ENCODE peak calls at places on chromosomes 5 and 9, in ten cellular contexts. Z, F, T, Y, H, J, N, O, V and B are unnamed samples.

GRCh38 chr5:166720026-166720425 is 1571.4 kb upstream of the WWC1 start:
- DNase-seq in Z (no peak), F (no peak), T (no peak), Y (no peak), H (no peak), J (no peak), N (no peak), O (no peak), V (no peak), B (no peak)

GRCh38 chr9:5622019-5622418 is 6.9 kb upstream of the RIC1 start:
- DNase-seq in Z (no peak), F (peak), T (no peak), Y (no peak), H (no peak), J (no peak), N (no peak), O (no peak), V (no peak), B (no peak)

GRCh38 chr9:137551656-137552534 is at the start of gene MRPL41:
- DNase-seq in Z (peak), F (peak), T (peak), Y (peak), H (peak), J (peak), N (peak), O (peak), V (peak), B (peak)

GRCh38 chr5:64788156-64788555 is 19.4 kb downstream of the CWC27 start:
- DNase-seq in Z (no peak), F (no peak), T (no peak), Y (no peak), H (no peak), J (no peak), N (no peak), O (no peak), V (no peak), B (no peak)

GRCh38 chr9:86126998-86127972 is 27.9 kb upstream of the GOLM1 start:
- DNase-seq in Z (no peak), F (peak), T (peak), Y (peak), H (peak), J (peak), N (peak), O (peak), V (peak), B (peak)

GRCh38 chr5:76249601-76250000 is 153.5 kb upstream of the IQGAP2 start:
- DNase-seq in Z (no peak), F (no peak), T (no peak), Y (no peak), H (no peak), J (no peak), N (no peak), O (no peak), V (no peak), B (no peak)

GRCh38 chr9:111657051-111657450 is 4.4 kb upstream of the GNG10 start:
- DNase-seq in Z (no peak), F (no peak), T (no peak), Y (no peak), H (no peak), J (no peak), N (no peak), O (no peak), V (no peak), B (no peak)

GRCh38 chr9:27945386-27945785 is 372.1 kb upstream of the C9orf72 start:
- DNase-seq in Z (no peak), F (no peak), T (no peak), Y (no peak), H (no peak), J (no peak), N (no peak), O (no peak), V (no peak), B (no peak)

GRCh38 chr9:116141864-116142561 is 11.6 kb upstream of the PAPPA start:
- DNase-seq in Z (no peak), F (no peak), T (no peak), Y (no peak), H (no peak), J (no peak), N (no peak), O (no peak), V (no peak), B (no peak)

GRCh38 chr5:131377785-131378325 is 114.0 kb downstream of the CDC42SE2 start:
- DNase-seq in Z (no peak), F (no peak), T (no peak), Y (no peak), H (no peak), J (no peak), N (no peak), O (no peak), V (no peak), B (no peak)

GRCh38 chr5:154829589-154830218 is 20.7 kb downstream of the FAXDC2 start:
- DNase-seq in Z (no peak), F (no peak), T (peak), Y (peak), H (no peak), J (no peak), N (no peak), O (no peak), V (peak), B (no peak)

GRCh38 chr9:89359018-89359417 is 40.7 kb downstream of the SECISBP2 start:
- DNase-seq in Z (no peak), F (no peak), T (no peak), Y (no peak), H (peak), J (no peak), N (peak), O (no peak), V (no peak), B (no peak)

GRCh38 chr9:111622626-111623025 is 8.5 kb upstream of the DNAJC25 start:
- DNase-seq in Z (no peak), F (peak), T (no peak), Y (no peak), H (peak), J (no peak), N (peak), O (no peak), V (no peak), B (no peak)

GRCh38 chr5:35319231-35320002 is 89.1 kb upstream of the PRLR start:
- DNase-seq in Z (peak), F (peak), T (peak), Y (no peak), H (peak), J (peak), N (peak), O (peak), V (no peak), B (peak)

GRCh38 chr5:160083501-160083900 is 35.7 kb downstream of the PWWP2A start:
- DNase-seq in Z (no peak), F (no peak), T (no peak), Y (no peak), H (no peak), J (no peak), N (no peak), O (no peak), V (no peak), B (no peak)

GRCh38 chr5:16787278-16787677 is 148.8 kb downstream of the MYO10 start:
- DNase-seq in Z (no peak), F (no peak), T (no peak), Y (peak), H (peak), J (no peak), N (peak), O (no peak), V (no peak), B (no peak)

GRCh38 chr5:35031276-35031675 is 16.5 kb downstream of the AGXT2 start:
- DNase-seq in Z (no peak), F (no peak), T (no peak), Y (no peak), H (no peak), J (no peak), N (no peak), O (no peak), V (no peak), B (no peak)

GRCh38 chr9:107487521-107488399 is 1.8 kb downstream of the KLF4 start:
- DNase-seq in Z (peak), F (no peak), T (peak), Y (peak), H (peak), J (peak), N (peak), O (peak), V (no peak), B (peak)

GRCh38 chr5:109826426-109826825 is 136.7 kb downstream of the MAN2A1 start:
- DNase-seq in Z (no peak), F (no peak), T (no peak), Y (no peak), H (no peak), J (no peak), N (no peak), O (no peak), V (no peak), B (no peak)

GRCh38 chr9:128689820-128690683 is 1.0 kb downstream of the SET start:
- DNase-seq in Z (peak), F (peak), T (peak), Y (no peak), H (peak), J (peak), N (peak), O (peak), V (no peak), B (peak)

GRCh38 chr5:157025093-157025698 is 33.7 kb downstream of the HAVCR1 start:
- DNase-seq in Z (no peak), F (no peak), T (peak), Y (no peak), H (peak), J (no peak), N (peak), O (no peak), V (no peak), B (no peak)

GRCh38 chr5:142248853-142249462 is 75.9 kb downstream of the SPRY4 start:
- DNase-seq in Z (no peak), F (no peak), T (peak), Y (peak), H (no peak), J (peak), N (no peak), O (no peak), V (no peak), B (no peak)

GRCh38 chr5:91264311-91265051 is 118.6 kb downstream of the ARRDC3 start:
- DNase-seq in Z (no peak), F (no peak), T (no peak), Y (no peak), H (no peak), J (no peak), N (no peak), O (no peak), V (no peak), B (no peak)

GRCh38 chr5:33339413-33339812 is 101.4 kb upstream of the TARS1 start:
- DNase-seq in Z (no peak), F (no peak), T (no peak), Y (no peak), H (no peak), J (no peak), N (no peak), O (no peak), V (no peak), B (no peak)

GRCh38 chr9:129412814-129413536 is 207.9 kb downstream of the C9orf50 start:
- DNase-seq in Z (peak), F (peak), T (peak), Y (peak), H (peak), J (peak), N (peak), O (peak), V (no peak), B (peak)

GRCh38 chr5:89968870-89969472 is 440.6 kb downstream of the CETN3 start:
- DNase-seq in Z (peak), F (no peak), T (no peak), Y (peak), H (peak), J (peak), N (peak), O (peak), V (no peak), B (no peak)

GRCh38 chr9:135338546-135338945 is 141.0 kb upstream of the PPP1R26 start:
- DNase-seq in Z (peak), F (no peak), T (no peak), Y (no peak), H (no peak), J (no peak), N (no peak), O (no peak), V (no peak), B (no peak)

GRCh38 chr5:148599187-148599586 is 55.1 kb downstream of the HTR4 start:
- DNase-seq in Z (no peak), F (no peak), T (no peak), Y (no peak), H (no peak), J (no peak), N (no peak), O (no peak), V (no peak), B (no peak)

GRCh38 chr5:36060516-36060885 is 6.2 kb downstream of the UGT3A2 start:
- DNase-seq in Z (no peak), F (peak), T (no peak), Y (no peak), H (no peak), J (no peak), N (no peak), O (no peak), V (peak), B (peak)

GRCh38 chr5:14204011-14204670 is 61.0 kb downstream of the TRIO start:
- DNase-seq in Z (no peak), F (no peak), T (no peak), Y (no peak), H (no peak), J (no peak), N (no peak), O (no peak), V (no peak), B (no peak)

GRCh38 chr5:124310453-124310852 is 436.0 kb downstream of the ZNF608 start:
- DNase-seq in Z (no peak), F (no peak), T (no peak), Y (peak), H (no peak), J (no peak), N (no peak), O (no peak), V (no peak), B (no peak)

GRCh38 chr5:54272746-54273145 is 37.6 kb downstream of the ARL15 start:
- DNase-seq in Z (no peak), F (no peak), T (no peak), Y (no peak), H (no peak), J (no peak), N (no peak), O (no peak), V (no peak), B (no peak)

GRCh38 chr5:17070646-17071045 is 134.6 kb upstream of the MYO10 start:
- DNase-seq in Z (no peak), F (no peak), T (no peak), Y (no peak), H (no peak), J (no peak), N (no peak), O (no peak), V (no peak), B (no peak)

GRCh38 chr5:121962943-121963342 is 1.2 kb downstream of the SRFBP1 start:
- DNase-seq in Z (no peak), F (no peak), T (no peak), Y (no peak), H (no peak), J (no peak), N (no peak), O (no peak), V (no peak), B (peak)

GRCh38 chr5:178651046-178651810 is 24.4 kb upstream of the CLK4 start:
- DNase-seq in Z (no peak), F (no peak), T (no peak), Y (no peak), H (no peak), J (no peak), N (no peak), O (no peak), V (no peak), B (no peak)

GRCh38 chr9:106954562-106954961 is 91.6 kb downstream of the ZNF462 start:
- DNase-seq in Z (no peak), F (no peak), T (no peak), Y (no peak), H (no peak), J (no peak), N (no peak), O (no peak), V (no peak), B (no peak)

GRCh38 chr5:77761606-77762005 is 14.5 kb downstream of the TBCA start:
- DNase-seq in Z (no peak), F (no peak), T (no peak), Y (no peak), H (no peak), J (no peak), N (no peak), O (no peak), V (no peak), B (no peak)
- TF ChIP-seq POLR2A in Z (no peak), F (no peak), T (no peak), Y (no peak), H (no peak), J (no peak), N (no peak), O (no peak), V (no peak), B (no peak)

DNA sequence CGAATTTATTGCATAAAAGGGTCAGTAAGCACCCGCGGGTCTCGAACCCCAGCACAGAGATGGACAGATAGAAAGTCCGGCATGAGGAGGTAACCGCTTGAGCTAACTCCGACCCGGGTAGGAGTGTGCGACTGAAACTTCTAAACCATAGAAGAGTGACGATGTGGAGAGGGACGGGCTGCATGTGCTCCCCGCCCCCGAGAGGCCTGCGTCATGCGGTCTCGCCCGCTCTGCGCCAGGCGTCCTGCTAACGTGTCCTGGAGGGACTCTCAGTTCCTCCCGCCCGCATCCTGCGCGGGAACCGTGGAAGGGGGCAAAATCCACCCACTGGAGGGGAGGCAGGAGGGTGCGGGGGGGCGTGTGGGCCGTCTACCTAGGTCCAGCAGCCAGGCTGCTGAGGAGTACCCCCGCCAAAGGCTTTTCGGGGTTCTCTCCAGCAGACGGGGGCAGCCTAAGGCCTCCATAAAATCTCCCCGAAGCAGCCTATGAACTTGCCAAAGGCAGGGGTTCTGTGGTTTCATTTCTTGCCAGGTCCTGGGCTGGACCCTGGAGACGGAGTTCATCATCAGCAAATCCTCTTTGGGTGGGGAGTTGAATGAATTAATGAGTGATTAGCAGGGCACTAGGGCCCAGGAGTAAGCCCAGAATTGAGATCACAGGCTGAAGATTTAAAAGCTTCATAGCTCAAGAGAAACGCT is 51.8 kb downstream of the TGFBI start:
- DNase-seq in Z (peak), F (peak), T (peak), Y (peak), H (peak), J (peak), N (peak), O (peak), V (peak), B (peak)
- TF ChIP-seq POLR2A in Z (peak), F (no peak), T (peak), Y (peak), H (peak), J (peak), N (peak), O (peak), V (no peak), B (no peak)

GRCh38 chr9:35729700-35730485 is 2.1 kb downstream of the TLN1 start:
- DNase-seq in Z (peak), F (peak), T (peak), Y (peak), H (peak), J (peak), N (peak), O (no peak), V (peak), B (peak)
- TF ChIP-seq POLR2A in Z (no peak), F (no peak), T (peak), Y (no peak), H (no peak), J (no peak), N (no peak), O (no peak), V (no peak), B (no peak)

GRCh38 chr9:113589407-113589806 is 125.9 kb downstream of the RGS3 start:
- DNase-seq in Z (peak), F (no peak), T (no peak), Y (no peak), H (no peak), J (peak), N (no peak), O (no peak), V (no peak), B (no peak)
- TF ChIP-seq POLR2A in Z (no peak), F (no peak), T (no peak), Y (no peak), H (no peak), J (no peak), N (no peak), O (no peak), V (no peak), B (no peak)

GRCh38 chr5:112995764-112996618 is 19.4 kb downstream of the DCP2 start:
- DNase-seq in Z (peak), F (peak), T (peak), Y (peak), H (peak), J (peak), N (peak), O (peak), V (peak), B (peak)
- TF ChIP-seq POLR2A in Z (no peak), F (no peak), T (no peak), Y (no peak), H (no peak), J (no peak), N (no peak), O (no peak), V (no peak), B (no peak)

GRCh38 chr9:133991964-133992779 is at the start of gene VAV2:
- DNase-seq in Z (peak), F (peak), T (peak), Y (no peak), H (peak), J (peak), N (peak), O (peak), V (peak), B (no peak)

GRCh38 chr9:133994359-133995011 is 2.4 kb upstream of the VAV2 start:
- DNase-seq in Z (peak), F (peak), T (peak), Y (peak), H (peak), J (peak), N (peak), O (peak), V (peak), B (peak)

GRCh38 chr9:133993635-133994253 is 1.6 kb upstream of the VAV2 start:
- DNase-seq in Z (no peak), F (no peak), T (no peak), Y (no peak), H (no peak), J (no peak), N (no peak), O (no peak), V (no peak), B (no peak)

GRCh38 chr9:133991211-133991921 is 758 bp downstream of the VAV2 start:
- DNase-seq in Z (no peak), F (no peak), T (peak), Y (no peak), H (no peak), J (no peak), N (no peak), O (no peak), V (no peak), B (no peak)

DNA sequence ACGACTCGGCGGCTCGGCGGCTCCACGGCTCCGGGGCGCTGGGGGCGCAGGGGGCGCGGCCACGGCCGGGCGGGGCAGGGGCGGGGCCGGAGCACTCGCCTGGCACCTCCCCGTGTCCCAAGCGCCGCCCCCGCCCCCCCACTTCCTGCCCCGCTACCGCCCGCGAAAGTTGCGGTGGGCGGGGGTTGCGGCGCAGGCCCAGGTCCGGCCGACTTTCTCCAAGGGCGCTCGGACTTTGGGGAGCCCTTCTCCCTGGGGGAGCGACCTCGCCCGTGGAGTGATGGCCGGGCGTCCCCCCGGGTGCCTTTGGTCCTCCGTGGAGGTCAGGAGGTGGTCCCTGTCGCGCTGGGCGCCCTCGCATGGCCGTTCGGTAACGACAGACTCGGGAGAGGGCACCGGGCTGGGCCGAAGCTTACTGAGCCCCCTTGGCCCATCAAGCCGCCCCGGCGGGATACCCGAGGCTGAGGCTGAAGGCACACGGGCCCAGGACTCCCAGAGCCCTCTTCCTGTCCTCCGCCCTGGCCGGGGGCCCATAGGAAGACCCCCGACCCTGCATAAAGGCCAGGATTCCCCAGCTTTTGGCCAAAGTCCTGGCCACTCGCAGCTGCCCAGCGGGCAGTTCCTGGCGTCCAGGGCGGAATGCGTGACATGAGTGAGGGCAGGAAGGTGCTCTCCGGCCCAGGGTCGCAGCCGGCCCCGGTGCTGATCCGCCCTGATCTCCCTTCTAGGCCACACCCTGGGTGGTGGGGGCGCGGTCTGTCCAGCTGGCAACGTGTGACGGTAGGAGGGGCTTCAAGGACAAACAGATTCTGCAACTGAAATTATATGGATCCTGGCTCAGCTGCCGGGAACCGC is 883 bp upstream of the VAV2 start:
- DNase-seq in Z (peak), F (peak), T (peak), Y (peak), H (peak), J (peak), N (peak), O (peak), V (peak), B (peak)
- TF ChIP-seq POLR2A in Z (peak), F (peak), T (peak), Y (peak), H (peak), J (peak), N (peak), O (peak), V (peak), B (no peak)